ENCODE peak calls at places on chromosome 2, in six cellular contexts. One of them, this sample, is unnamed.

GRCh38 chr2:53575606-53576360 is 191.8 kb upstream of the CHAC2 start:
- DNase-seq in OCI-M1: no peak
- DNase-seq in activated T-helper 1 cell treated with anti-CD3 and anti-CD28 coated beads, Interleukin-2, amount 50 U/mL, for 16 hours: no peak
- DNase-seq in Caki2: no peak
- DNase-seq in NCI-H69: peak
- DNase-seq in Peyer's patch: no peak
- DNase-seq in this sample: no peak

GRCh38 chr2:16057661-16058060 is 117.3 kb downstream of the MYCN start:
- DNase-seq in OCI-M1: no peak
- DNase-seq in activated T-helper 1 cell treated with anti-CD3 and anti-CD28 coated beads, Interleukin-2, amount 50 U/mL, for 16 hours: no peak
- DNase-seq in Caki2: no peak
- DNase-seq in NCI-H69: no peak
- DNase-seq in Peyer's patch: no peak
- DNase-seq in this sample: no peak

GRCh38 chr2:191333911-191334357 is 88.7 kb downstream of the MYO1B start:
- DNase-seq in OCI-M1: peak
- DNase-seq in activated T-helper 1 cell treated with anti-CD3 and anti-CD28 coated beads, Interleukin-2, amount 50 U/mL, for 16 hours: no peak
- DNase-seq in Caki2: no peak
- DNase-seq in NCI-H69: no peak
- DNase-seq in Peyer's patch: no peak
- DNase-seq in this sample: no peak

GRCh38 chr2:37656512-37657423 is 14.7 kb downstream of the CDC42EP3 start:
- DNase-seq in OCI-M1: no peak
- DNase-seq in activated T-helper 1 cell treated with anti-CD3 and anti-CD28 coated beads, Interleukin-2, amount 50 U/mL, for 16 hours: no peak
- DNase-seq in Caki2: no peak
- DNase-seq in NCI-H69: peak
- DNase-seq in Peyer's patch: no peak
- DNase-seq in this sample: no peak

GRCh38 chr2:64945973-64946736 is 43.0 kb upstream of the SLC1A4 start:
- DNase-seq in OCI-M1: peak
- DNase-seq in activated T-helper 1 cell treated with anti-CD3 and anti-CD28 coated beads, Interleukin-2, amount 50 U/mL, for 16 hours: peak
- DNase-seq in Caki2: no peak
- DNase-seq in NCI-H69: no peak
- DNase-seq in Peyer's patch: no peak
- DNase-seq in this sample: peak

GRCh38 chr2:8421658-8422499 is 260.0 kb upstream of the ID2 start:
- DNase-seq in OCI-M1: peak
- DNase-seq in activated T-helper 1 cell treated with anti-CD3 and anti-CD28 coated beads, Interleukin-2, amount 50 U/mL, for 16 hours: no peak
- DNase-seq in Caki2: no peak
- DNase-seq in NCI-H69: no peak
- DNase-seq in Peyer's patch: no peak
- DNase-seq in this sample: no peak

GRCh38 chr2:238912916-238913875 is 65.3 kb downstream of the TWIST2 start:
- DNase-seq in OCI-M1: no peak
- DNase-seq in activated T-helper 1 cell treated with anti-CD3 and anti-CD28 coated beads, Interleukin-2, amount 50 U/mL, for 16 hours: no peak
- DNase-seq in Caki2: no peak
- DNase-seq in NCI-H69: no peak
- DNase-seq in Peyer's patch: peak
- DNase-seq in this sample: no peak

GRCh38 chr2:190501702-190502407 is 32.7 kb downstream of the NEMP2 start:
- DNase-seq in OCI-M1: no peak
- DNase-seq in activated T-helper 1 cell treated with anti-CD3 and anti-CD28 coated beads, Interleukin-2, amount 50 U/mL, for 16 hours: no peak
- DNase-seq in Caki2: no peak
- DNase-seq in NCI-H69: no peak
- DNase-seq in Peyer's patch: no peak
- DNase-seq in this sample: no peak

GRCh38 chr2:224869601-224870000 is 153.4 kb upstream of the CCDC195 start:
- DNase-seq in OCI-M1: no peak
- DNase-seq in activated T-helper 1 cell treated with anti-CD3 and anti-CD28 coated beads, Interleukin-2, amount 50 U/mL, for 16 hours: no peak
- DNase-seq in Caki2: no peak
- DNase-seq in NCI-H69: no peak
- DNase-seq in Peyer's patch: no peak
- DNase-seq in this sample: no peak

GRCh38 chr2:204115692-204116091 is 179.1 kb downstream of the ICOS start:
- DNase-seq in OCI-M1: no peak
- DNase-seq in activated T-helper 1 cell treated with anti-CD3 and anti-CD28 coated beads, Interleukin-2, amount 50 U/mL, for 16 hours: no peak
- DNase-seq in Caki2: no peak
- DNase-seq in NCI-H69: peak
- DNase-seq in Peyer's patch: no peak
- DNase-seq in this sample: no peak

GRCh38 chr2:28287261-28287915 is 105.3 kb upstream of the FOSL2 start:
- DNase-seq in OCI-M1: no peak
- DNase-seq in activated T-helper 1 cell treated with anti-CD3 and anti-CD28 coated beads, Interleukin-2, amount 50 U/mL, for 16 hours: no peak
- DNase-seq in Caki2: no peak
- DNase-seq in NCI-H69: no peak
- DNase-seq in Peyer's patch: no peak
- DNase-seq in this sample: no peak

GRCh38 chr2:187826023-187826422 is 271.8 kb upstream of the TFPI start:
- DNase-seq in OCI-M1: no peak
- DNase-seq in activated T-helper 1 cell treated with anti-CD3 and anti-CD28 coated beads, Interleukin-2, amount 50 U/mL, for 16 hours: no peak
- DNase-seq in Caki2: no peak
- DNase-seq in NCI-H69: peak
- DNase-seq in Peyer's patch: no peak
- DNase-seq in this sample: no peak

GRCh38 chr2:50591642-50592041 is 440.3 kb downstream of the NRXN1 start:
- DNase-seq in OCI-M1: no peak
- DNase-seq in activated T-helper 1 cell treated with anti-CD3 and anti-CD28 coated beads, Interleukin-2, amount 50 U/mL, for 16 hours: no peak
- DNase-seq in Caki2: no peak
- DNase-seq in NCI-H69: no peak
- DNase-seq in Peyer's patch: no peak
- DNase-seq in this sample: no peak

GRCh38 chr2:73516033-73516432 is 126.2 kb downstream of the NAT8 start:
- DNase-seq in OCI-M1: no peak
- DNase-seq in activated T-helper 1 cell treated with anti-CD3 and anti-CD28 coated beads, Interleukin-2, amount 50 U/mL, for 16 hours: no peak
- DNase-seq in Caki2: no peak
- DNase-seq in NCI-H69: no peak
- DNase-seq in Peyer's patch: no peak
- DNase-seq in this sample: no peak

GRCh38 chr2:205957452-205958154 is 128.4 kb downstream of the INO80D start:
- DNase-seq in OCI-M1: no peak
- DNase-seq in activated T-helper 1 cell treated with anti-CD3 and anti-CD28 coated beads, Interleukin-2, amount 50 U/mL, for 16 hours: no peak
- DNase-seq in Caki2: no peak
- DNase-seq in NCI-H69: no peak
- DNase-seq in Peyer's patch: no peak
- DNase-seq in this sample: no peak

GRCh38 chr2:181984814-181985631 is 630 bp upstream of the PPP1R1C start:
- DNase-seq in OCI-M1: peak
- DNase-seq in activated T-helper 1 cell treated with anti-CD3 and anti-CD28 coated beads, Interleukin-2, amount 50 U/mL, for 16 hours: no peak
- DNase-seq in Caki2: no peak
- DNase-seq in NCI-H69: peak
- DNase-seq in Peyer's patch: no peak
- DNase-seq in this sample: no peak

GRCh38 chr2:168469281-168469988 is 13.4 kb downstream of the CERS6 start:
- DNase-seq in OCI-M1: peak
- DNase-seq in activated T-helper 1 cell treated with anti-CD3 and anti-CD28 coated beads, Interleukin-2, amount 50 U/mL, for 16 hours: no peak
- DNase-seq in Caki2: no peak
- DNase-seq in NCI-H69: no peak
- DNase-seq in Peyer's patch: no peak
- DNase-seq in this sample: no peak

GRCh38 chr2:106537711-106538275 is 50.6 kb downstream of the CD8B2 start:
- DNase-seq in OCI-M1: no peak
- DNase-seq in activated T-helper 1 cell treated with anti-CD3 and anti-CD28 coated beads, Interleukin-2, amount 50 U/mL, for 16 hours: no peak
- DNase-seq in Caki2: no peak
- DNase-seq in NCI-H69: no peak
- DNase-seq in Peyer's patch: no peak
- DNase-seq in this sample: no peak

GRCh38 chr2:99448556-99448955 is 41.3 kb downstream of the REV1 start:
- DNase-seq in OCI-M1: no peak
- DNase-seq in activated T-helper 1 cell treated with anti-CD3 and anti-CD28 coated beads, Interleukin-2, amount 50 U/mL, for 16 hours: no peak
- DNase-seq in Caki2: no peak
- DNase-seq in NCI-H69: no peak
- DNase-seq in Peyer's patch: no peak
- DNase-seq in this sample: no peak

GRCh38 chr2:56313541-56313940 is 129.8 kb downstream of the CCDC85A start:
- DNase-seq in OCI-M1: no peak
- DNase-seq in activated T-helper 1 cell treated with anti-CD3 and anti-CD28 coated beads, Interleukin-2, amount 50 U/mL, for 16 hours: no peak
- DNase-seq in Caki2: no peak
- DNase-seq in NCI-H69: peak
- DNase-seq in Peyer's patch: peak
- DNase-seq in this sample: no peak

GRCh38 chr2:150403457-150403856 is 84.0 kb downstream of the RND3 start:
- DNase-seq in OCI-M1: peak
- DNase-seq in activated T-helper 1 cell treated with anti-CD3 and anti-CD28 coated beads, Interleukin-2, amount 50 U/mL, for 16 hours: no peak
- DNase-seq in Caki2: no peak
- DNase-seq in NCI-H69: no peak
- DNase-seq in Peyer's patch: no peak
- DNase-seq in this sample: no peak

GRCh38 chr2:2620604-2621003 is 289.5 kb upstream of the MYT1L start:
- DNase-seq in OCI-M1: no peak
- DNase-seq in activated T-helper 1 cell treated with anti-CD3 and anti-CD28 coated beads, Interleukin-2, amount 50 U/mL, for 16 hours: no peak
- DNase-seq in Caki2: no peak
- DNase-seq in NCI-H69: no peak
- DNase-seq in Peyer's patch: no peak
- DNase-seq in this sample: no peak

GRCh38 chr2:241232736-241233575 is 44.5 kb downstream of the ANO7 start:
- DNase-seq in OCI-M1: no peak
- DNase-seq in activated T-helper 1 cell treated with anti-CD3 and anti-CD28 coated beads, Interleukin-2, amount 50 U/mL, for 16 hours: no peak
- DNase-seq in Caki2: no peak
- DNase-seq in NCI-H69: no peak
- DNase-seq in Peyer's patch: peak
- DNase-seq in this sample: no peak

GRCh38 chr2:6780765-6781274 is 84.9 kb downstream of the CMPK2 start:
- DNase-seq in OCI-M1: peak
- DNase-seq in activated T-helper 1 cell treated with anti-CD3 and anti-CD28 coated beads, Interleukin-2, amount 50 U/mL, for 16 hours: no peak
- DNase-seq in Caki2: no peak
- DNase-seq in NCI-H69: peak
- DNase-seq in Peyer's patch: no peak
- DNase-seq in this sample: no peak

GRCh38 chr2:46481541-46482193 is 2.3 kb downstream of the TMEM247 start:
- DNase-seq in OCI-M1: no peak
- DNase-seq in activated T-helper 1 cell treated with anti-CD3 and anti-CD28 coated beads, Interleukin-2, amount 50 U/mL, for 16 hours: no peak
- DNase-seq in Caki2: peak
- DNase-seq in NCI-H69: peak
- DNase-seq in Peyer's patch: no peak
- DNase-seq in this sample: no peak

GRCh38 chr2:240247868-240248820 is 107.7 kb upstream of the OTOS start:
- DNase-seq in OCI-M1: no peak
- DNase-seq in activated T-helper 1 cell treated with anti-CD3 and anti-CD28 coated beads, Interleukin-2, amount 50 U/mL, for 16 hours: no peak
- DNase-seq in Caki2: no peak
- DNase-seq in NCI-H69: no peak
- DNase-seq in Peyer's patch: peak
- DNase-seq in this sample: no peak

GRCh38 chr2:168033966-168034365 is 213.4 kb downstream of the STK39 start:
- DNase-seq in OCI-M1: no peak
- DNase-seq in activated T-helper 1 cell treated with anti-CD3 and anti-CD28 coated beads, Interleukin-2, amount 50 U/mL, for 16 hours: no peak
- DNase-seq in Caki2: no peak
- DNase-seq in NCI-H69: peak
- DNase-seq in Peyer's patch: no peak
- DNase-seq in this sample: no peak

GRCh38 chr2:47067788-47068407 is 87.2 kb downstream of the STPG4 start:
- DNase-seq in OCI-M1: no peak
- DNase-seq in activated T-helper 1 cell treated with anti-CD3 and anti-CD28 coated beads, Interleukin-2, amount 50 U/mL, for 16 hours: no peak
- DNase-seq in Caki2: no peak
- DNase-seq in NCI-H69: no peak
- DNase-seq in Peyer's patch: no peak
- DNase-seq in this sample: no peak

GRCh38 chr2:138722316-138722715 is 57.9 kb downstream of the NXPH2 start:
- DNase-seq in OCI-M1: no peak
- DNase-seq in activated T-helper 1 cell treated with anti-CD3 and anti-CD28 coated beads, Interleukin-2, amount 50 U/mL, for 16 hours: no peak
- DNase-seq in Caki2: no peak
- DNase-seq in NCI-H69: no peak
- DNase-seq in Peyer's patch: no peak
- DNase-seq in this sample: no peak